ENCODE peak calls at places on chromosomes 1 and 21, in four cellular contexts. One of them, this sample, is unnamed.
A peak's percentile ranks its signal among the peaks of the same experiment; 100 is the strongest.

GRCh38 chr1:70034403-70034802 is 171.0 kb downstream of the LRRC40 start:
- DNase-seq in upper lobe of right lung: no peak
- DNase-seq in heart left ventricle: no peak
- DNase-seq in neural progenitor cell: peak; percentile 74
- DNase-seq in this sample: peak; percentile 54

GRCh38 chr1:209741198-209741597 is 14.7 kb upstream of the TRAF3IP3 start:
- DNase-seq in upper lobe of right lung: no peak
- DNase-seq in heart left ventricle: no peak
- DNase-seq in neural progenitor cell: no peak
- DNase-seq in this sample: no peak

GRCh38 chr21:27083144-27083543 is 116.3 kb upstream of the ADAMTS5 start:
- DNase-seq in upper lobe of right lung: no peak
- DNase-seq in heart left ventricle: no peak
- DNase-seq in neural progenitor cell: no peak
- DNase-seq in this sample: no peak

GRCh38 chr1:17340358-17340757 is 31.6 kb upstream of the PADI6 start:
- DNase-seq in upper lobe of right lung: no peak
- DNase-seq in heart left ventricle: no peak
- DNase-seq in neural progenitor cell: no peak
- DNase-seq in this sample: no peak

GRCh38 chr1:192363177-192363576 is 46.4 kb downstream of the RGS21 start:
- DNase-seq in upper lobe of right lung: no peak
- DNase-seq in heart left ventricle: no peak
- DNase-seq in neural progenitor cell: no peak
- DNase-seq in this sample: no peak

GRCh38 chr1:167904641-167905040 is 9.3 kb downstream of the ADCY10 start:
- DNase-seq in upper lobe of right lung: no peak
- DNase-seq in heart left ventricle: no peak
- DNase-seq in neural progenitor cell: no peak
- DNase-seq in this sample: no peak

GRCh38 chr1:59641861-59642260 is 172.9 kb upstream of the HOOK1 start:
- DNase-seq in upper lobe of right lung: no peak
- DNase-seq in heart left ventricle: no peak
- DNase-seq in neural progenitor cell: no peak
- DNase-seq in this sample: no peak

GRCh38 chr1:201904579-201904978 is 15.9 kb downstream of the SHISA4 start:
- DNase-seq in upper lobe of right lung: no peak
- DNase-seq in heart left ventricle: no peak
- DNase-seq in neural progenitor cell: peak; percentile 50
- DNase-seq in this sample: peak; percentile 47

GRCh38 chr1:205375816-205376545 is 19.3 kb upstream of the KLHDC8A start:
- DNase-seq in upper lobe of right lung: no peak
- DNase-seq in heart left ventricle: no peak
- DNase-seq in neural progenitor cell: peak; percentile 79
- DNase-seq in this sample: peak; percentile 73

GRCh38 chr1:53642607-53643006 is 96.4 kb downstream of the GLIS1 start:
- DNase-seq in upper lobe of right lung: peak; percentile 26
- DNase-seq in heart left ventricle: peak; percentile 46
- DNase-seq in neural progenitor cell: no peak
- DNase-seq in this sample: no peak

GRCh38 chr1:228109962-228110488 is 926 bp upstream of the MRPL55 start:
- DNase-seq in upper lobe of right lung: no peak
- DNase-seq in heart left ventricle: no peak
- DNase-seq in neural progenitor cell: peak; percentile 33
- DNase-seq in this sample: no peak

GRCh38 chr21:36629061-36629460 is 69.9 kb upstream of the SIM2 start:
- DNase-seq in upper lobe of right lung: no peak
- DNase-seq in heart left ventricle: no peak
- DNase-seq in neural progenitor cell: no peak
- DNase-seq in this sample: peak; percentile 53

GRCh38 chr1:91545506-91546300 is 45.1 kb downstream of the CDC7 start:
- DNase-seq in upper lobe of right lung: no peak
- DNase-seq in heart left ventricle: no peak
- DNase-seq in neural progenitor cell: no peak
- DNase-seq in this sample: peak; percentile 19

GRCh38 chr1:46188295-46189030 is 9.8 kb downstream of the POMGNT1 start:
- DNase-seq in upper lobe of right lung: no peak
- DNase-seq in heart left ventricle: no peak
- DNase-seq in neural progenitor cell: no peak
- DNase-seq in this sample: no peak

GRCh38 chr1:209882942-209883340 is 55.1 kb upstream of the SYT14 start:
- DNase-seq in upper lobe of right lung: no peak
- DNase-seq in heart left ventricle: no peak
- DNase-seq in neural progenitor cell: no peak
- DNase-seq in this sample: no peak

GRCh38 chr21:37700641-37701202 is 215.5 kb downstream of the KCNJ6 start:
- DNase-seq in upper lobe of right lung: no peak
- DNase-seq in heart left ventricle: no peak
- DNase-seq in neural progenitor cell: peak; percentile 74
- DNase-seq in this sample: peak; percentile 72

GRCh38 chr1:97050501-97050900 is 328.9 kb downstream of the PTBP2 start:
- DNase-seq in upper lobe of right lung: no peak
- DNase-seq in heart left ventricle: no peak
- DNase-seq in neural progenitor cell: peak; percentile 33
- DNase-seq in this sample: peak; percentile 17

GRCh38 chr1:17994046-17994445 is 113.6 kb upstream of the IGSF21 start:
- DNase-seq in upper lobe of right lung: no peak
- DNase-seq in heart left ventricle: no peak
- DNase-seq in neural progenitor cell: no peak
- DNase-seq in this sample: no peak

GRCh38 chr1:15852036-15852827 is 4.7 kb downstream of the SPEN start:
- DNase-seq in upper lobe of right lung: no peak
- DNase-seq in heart left ventricle: no peak
- DNase-seq in neural progenitor cell: no peak
- DNase-seq in this sample: no peak

GRCh38 chr1:104780470-104781078 is 1030.9 kb downstream of the AMY1C start:
- DNase-seq in upper lobe of right lung: no peak
- DNase-seq in heart left ventricle: no peak
- DNase-seq in neural progenitor cell: peak; percentile 50
- DNase-seq in this sample: peak; percentile 26

GRCh38 chr1:151802372-151802771 is 2.8 kb downstream of the LINGO4 start:
- DNase-seq in upper lobe of right lung: no peak
- DNase-seq in heart left ventricle: no peak
- DNase-seq in neural progenitor cell: no peak
- DNase-seq in this sample: no peak

GRCh38 chr1:9453375-9454093 is 85.7 kb upstream of the SLC25A33 start:
- DNase-seq in upper lobe of right lung: no peak
- DNase-seq in heart left ventricle: peak; percentile 38
- DNase-seq in neural progenitor cell: no peak
- DNase-seq in this sample: peak; percentile 51

GRCh38 chr1:45011837-45012638 is at the start of gene UROD:
- DNase-seq in upper lobe of right lung: peak; percentile 94
- DNase-seq in heart left ventricle: peak; percentile 92
- DNase-seq in neural progenitor cell: peak; percentile 97
- DNase-seq in this sample: peak; percentile 94

GRCh38 chr1:84619383-84620093 is 45.3 kb upstream of the CTBS start:
- DNase-seq in upper lobe of right lung: no peak
- DNase-seq in heart left ventricle: no peak
- DNase-seq in neural progenitor cell: no peak
- DNase-seq in this sample: no peak

GRCh38 chr1:171718848-171719247 is 23.0 kb downstream of the VAMP4 start:
- DNase-seq in upper lobe of right lung: no peak
- DNase-seq in heart left ventricle: no peak
- DNase-seq in neural progenitor cell: no peak
- DNase-seq in this sample: no peak

GRCh38 chr1:174262747-174263241 is 103.5 kb downstream of the RABGAP1L start:
- DNase-seq in upper lobe of right lung: no peak
- DNase-seq in heart left ventricle: no peak
- DNase-seq in neural progenitor cell: peak; percentile 56
- DNase-seq in this sample: no peak

GRCh38 chr1:61056674-61057439 is 25.5 kb upstream of the NFIA start:
- DNase-seq in upper lobe of right lung: peak; percentile 81
- DNase-seq in heart left ventricle: peak; percentile 78
- DNase-seq in neural progenitor cell: peak; percentile 49
- DNase-seq in this sample: peak; percentile 51

GRCh38 chr1:11790880-11791715 is 14.7 kb downstream of the MTHFR start:
- DNase-seq in upper lobe of right lung: peak; percentile 88
- DNase-seq in heart left ventricle: peak; percentile 89
- DNase-seq in neural progenitor cell: peak; percentile 1
- DNase-seq in this sample: no peak

GRCh38 chr1:41613646-41614592 is 129.4 kb upstream of the EDN2 start:
- DNase-seq in upper lobe of right lung: no peak
- DNase-seq in heart left ventricle: no peak
- DNase-seq in neural progenitor cell: no peak
- DNase-seq in this sample: peak; percentile 26

GRCh38 chr21:31593161-31593560 is 66.3 kb upstream of the SOD1 start:
- DNase-seq in upper lobe of right lung: no peak
- DNase-seq in heart left ventricle: no peak
- DNase-seq in neural progenitor cell: no peak
- DNase-seq in this sample: no peak

GRCh38 chr1:35085421-35085820 is 6.2 kb downstream of the ZMYM1 start:
- DNase-seq in upper lobe of right lung: no peak
- DNase-seq in heart left ventricle: no peak
- DNase-seq in neural progenitor cell: no peak
- DNase-seq in this sample: no peak
- H3K4me3 ChIP-seq in upper lobe of right lung: no peak overlapping the region
- H3K4me3 ChIP-seq in heart left ventricle: no peak overlapping the region
- H3K4me3 ChIP-seq in neural progenitor cell: no peak overlapping the region
- H3K4me3 ChIP-seq in this sample: no peak overlapping the region

GRCh38 chr1:109756848-109757521 is 6.7 kb downstream of the EPS8L3 start:
- DNase-seq in upper lobe of right lung: no peak
- DNase-seq in heart left ventricle: no peak
- DNase-seq in neural progenitor cell: no peak
- DNase-seq in this sample: no peak
- H3K9me3 ChIP-seq in upper lobe of right lung: no peaks in the 10 kb centered on the region
- H3K9me3 ChIP-seq in heart left ventricle: no peaks in the 10 kb centered on the region
- H3K9me3 ChIP-seq in neural progenitor cell: no peaks in the 10 kb centered on the region
- H3K9me3 ChIP-seq in this sample: no peaks in the 10 kb centered on the region

DNA sequence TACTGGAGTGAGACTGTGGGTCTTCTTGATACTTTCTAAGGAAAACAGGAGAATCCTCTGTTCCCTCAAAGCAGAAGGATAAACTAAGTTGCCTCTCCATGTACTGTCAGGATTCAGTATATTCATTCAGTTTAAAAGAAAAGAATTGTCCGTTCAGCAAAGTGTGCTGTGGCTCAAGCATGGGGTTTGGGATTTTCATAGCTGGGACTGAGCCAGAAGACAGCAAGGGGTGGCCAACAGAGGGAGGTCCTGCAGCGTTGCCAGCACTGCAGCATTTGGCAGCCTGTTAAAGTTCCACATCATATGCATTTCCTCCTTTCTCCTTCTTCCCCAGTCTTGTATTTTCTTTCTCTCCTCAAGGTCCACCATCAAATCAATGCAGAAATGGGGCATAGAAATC is 75.1 kb downstream of the DTL start:
- DNase-seq in upper lobe of right lung: no peak
- DNase-seq in heart left ventricle: no peak
- DNase-seq in neural progenitor cell: no peak
- DNase-seq in this sample: no peak
- TF ChIP-seq CTCF in upper lobe of right lung: no peak
- TF ChIP-seq CTCF in heart left ventricle: no peak
- TF ChIP-seq CTCF in neural progenitor cell: no peak
- TF ChIP-seq CTCF in this sample: no peak

GRCh38 chr1:200302893-200303250 is 107.0 kb downstream of the ZNF281 start:
- DNase-seq in upper lobe of right lung: no peak
- DNase-seq in heart left ventricle: no peak
- DNase-seq in neural progenitor cell: peak; percentile 63
- DNase-seq in this sample: no peak
- H3K4me3 ChIP-seq in upper lobe of right lung: peak overlapping the region; percentile 75
- H3K4me3 ChIP-seq in heart left ventricle: peak overlapping the region; percentile 74
- H3K4me3 ChIP-seq in neural progenitor cell: peak overlapping the region; percentile 57
- H3K4me3 ChIP-seq in this sample: no peak overlapping the region

DNA sequence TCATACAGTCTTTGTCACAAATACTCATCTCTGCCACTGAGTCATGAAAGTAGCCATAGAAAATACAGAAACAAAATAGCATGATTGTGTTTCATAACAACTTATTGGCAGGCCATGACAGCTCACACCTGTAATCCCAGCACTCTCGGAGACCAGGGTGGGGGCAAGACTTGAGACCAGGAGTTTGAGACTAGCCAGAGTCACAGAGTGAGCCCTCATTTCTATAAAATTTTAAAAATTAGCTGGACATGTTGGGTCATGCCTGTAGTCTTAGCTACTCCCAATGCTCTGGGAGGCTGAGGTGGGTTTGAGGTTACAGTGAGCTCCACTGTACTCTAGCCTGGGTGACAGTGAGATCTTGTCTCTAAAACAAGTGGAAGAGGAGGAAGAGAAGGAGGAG is 411.1 kb downstream of the PCP4 start:
- DNase-seq in upper lobe of right lung: no peak
- DNase-seq in heart left ventricle: no peak
- DNase-seq in neural progenitor cell: no peak
- DNase-seq in this sample: no peak
- H3K9me3 ChIP-seq in upper lobe of right lung: no peaks in the 10 kb centered on the region
- H3K9me3 ChIP-seq in heart left ventricle: no peaks in the 10 kb centered on the region
- H3K9me3 ChIP-seq in neural progenitor cell: no peaks in the 10 kb centered on the region
- H3K9me3 ChIP-seq in this sample: peaks cover 4% of the 10 kb centered on the region

GRCh38 chr1:25523512-25523911 is 19.9 kb upstream of the LDLRAP1 start:
- DNase-seq in upper lobe of right lung: no peak
- DNase-seq in heart left ventricle: no peak
- DNase-seq in neural progenitor cell: peak; percentile 38
- DNase-seq in this sample: peak; percentile 78
- TF ChIP-seq CTCF in upper lobe of right lung: no peak
- TF ChIP-seq CTCF in heart left ventricle: no peak
- TF ChIP-seq CTCF in neural progenitor cell: peak; percentile 17
- TF ChIP-seq CTCF in this sample: peak; percentile 80

GRCh38 chr21:45289134-45289533 is 1.4 kb upstream of the POFUT2 start:
- DNase-seq in upper lobe of right lung: no peak
- DNase-seq in heart left ventricle: no peak
- DNase-seq in neural progenitor cell: no peak
- DNase-seq in this sample: no peak
- H3K4me3 ChIP-seq in upper lobe of right lung: no peak overlapping the region
- H3K4me3 ChIP-seq in heart left ventricle: no peak overlapping the region
- H3K4me3 ChIP-seq in neural progenitor cell: no peak overlapping the region
- H3K4me3 ChIP-seq in this sample: no peak overlapping the region

GRCh38 chr1:3035871-3036645 is 14.8 kb downstream of the ACTRT2 start:
- DNase-seq in upper lobe of right lung: peak; percentile 45
- DNase-seq in heart left ventricle: peak; percentile 47
- DNase-seq in neural progenitor cell: no peak
- DNase-seq in this sample: no peak
- H3K9me3 ChIP-seq in upper lobe of right lung: no peaks in the 10 kb centered on the region
- H3K9me3 ChIP-seq in heart left ventricle: no peaks in the 10 kb centered on the region
- H3K9me3 ChIP-seq in neural progenitor cell: peaks cover under 1% of the 10 kb centered on the region
- H3K9me3 ChIP-seq in this sample: no peaks in the 10 kb centered on the region

GRCh38 chr1:106022312-106022902 is 1034.1 kb upstream of the PRMT6 start:
- DNase-seq in upper lobe of right lung: no peak
- DNase-seq in heart left ventricle: no peak
- DNase-seq in neural progenitor cell: no peak
- DNase-seq in this sample: no peak
- TF ChIP-seq CTCF in upper lobe of right lung: peak; percentile 30
- TF ChIP-seq CTCF in heart left ventricle: peak; percentile 28
- TF ChIP-seq CTCF in neural progenitor cell: peak; percentile 70
- TF ChIP-seq CTCF in this sample: no peak